ENCODE peak calls at places on chromosome 17, in five cellular contexts. T, R, D, Z and U are unnamed samples.

GRCh38 chr17:39683295-39683939 is 4.4 kb downstream of the PGAP3 start:
- DNase-seq in Z (no peak), R (no peak), D (no peak), T (no peak), U (no peak)

GRCh38 chr17:65455154-65455971 is 106.1 kb downstream of the AXIN2 start:
- DNase-seq in T (no peak), Z (no peak), R (no peak), D (no peak), U (no peak)

GRCh38 chr17:17044846-17045561 is 2.7 kb downstream of the MPRIP start:
- DNase-seq in R (no peak), D (peak), T (peak), Z (peak), U (peak)

GRCh38 chr17:37194208-37194607 is 181.6 kb upstream of the C17orf78 start:
- DNase-seq in Z (no peak), T (no peak), R (no peak), D (peak), U (no peak)

GRCh38 chr17:16286009-16286946 is 67.0 kb downstream of the CENPV start:
- DNase-seq in R (peak), T (peak), Z (peak), D (peak), U (peak)

GRCh38 chr17:72452286-72453173 is 331.7 kb downstream of the SOX9 start:
- DNase-seq in T (no peak), Z (no peak), R (no peak), D (no peak), U (no peak)

GRCh38 chr17:39096435-39097158 is 54.8 kb downstream of the PLXDC1 start:
- DNase-seq in D (no peak), Z (peak), R (no peak), T (no peak), U (no peak)

GRCh38 chr17:8740486-8740885 is 4.2 kb downstream of the CCDC42 start:
- DNase-seq in Z (peak), D (peak), T (no peak), R (no peak), U (no peak)

GRCh38 chr17:78967782-78968362 is 11.9 kb downstream of the LGALS3BP start:
- DNase-seq in D (no peak), Z (no peak), T (no peak), R (no peak), U (no peak)

GRCh38 chr17:35373532-35373983 is at the start of gene SLFN11:
- DNase-seq in R (peak), T (peak), D (peak), Z (peak), U (peak)

GRCh38 chr17:34301986-34302385 is 16.4 kb downstream of the CCL11 start:
- DNase-seq in R (no peak), Z (no peak), T (no peak), D (no peak), U (no peak)

GRCh38 chr17:75763613-75764416 is 1.2 kb downstream of the GALK1 start:
- DNase-seq in R (no peak), T (no peak), Z (no peak), D (no peak), U (no peak)

GRCh38 chr17:58699771-58700170 is 7.4 kb downstream of the RAD51C start:
- DNase-seq in D (no peak), R (no peak), T (no peak), Z (no peak), U (no peak)

GRCh38 chr17:38469875-38470274 is 41.6 kb downstream of the ARHGAP23 start:
- DNase-seq in T (peak), R (no peak), D (peak), Z (no peak), U (no peak)

GRCh38 chr17:57679906-57680695 is 65.0 kb downstream of the CCDC182 start:
- DNase-seq in Z (no peak), R (no peak), D (no peak), T (no peak), U (no peak)